ENCODE peak calls at places on chromosome 16, in six cellular contexts. X is GM23248, A is SK-N-SH, C is hepatocyte, K is GM23338, T is neural progenitor cell. N is an unnamed sample.

GRCh38 chr16:17476414-17477259 is 5.9 kb upstream of the XYLT1 start:
- DNase-seq in X (peak), A (peak), C (peak), K (peak), T (peak), N (peak)

GRCh38 chr16:88560722-88561484 is 9.3 kb upstream of the ZC3H18 start:
- DNase-seq in X (peak), A (no peak), C (peak), K (peak), T (peak), N (no peak)

GRCh38 chr16:69108069-69108904 is 2.8 kb downstream of the HAS3 start:
- DNase-seq in X (no peak), A (peak), C (no peak), K (peak), T (peak), N (no peak)

GRCh38 chr16:22643886-22644285 is 133.2 kb downstream of the NPIPB5 start:
- DNase-seq in X (no peak), A (no peak), C (no peak), K (no peak), T (no peak), N (no peak)

GRCh38 chr16:26963109-26963508 is 103.6 kb upstream of the C16orf82 start:
- DNase-seq in X (peak), A (peak), C (peak), K (peak), T (peak), N (peak)

GRCh38 chr16:66924527-66925321 is 611 bp downstream of the RRAD start:
- DNase-seq in X (peak), A (peak), C (peak), K (peak), T (peak), N (no peak)

GRCh38 chr16:4883501-4883900 is 36.2 kb downstream of the UBN1 start:
- DNase-seq in X (no peak), A (no peak), C (no peak), K (no peak), T (no peak), N (no peak)

GRCh38 chr16:22373662-22374310 is 633 bp downstream of the CDR2 start:
- DNase-seq in X (peak), A (peak), C (peak), K (peak), T (peak), N (peak)

GRCh38 chr16:20878682-20879147 is 21.4 kb downstream of the DCUN1D3 start:
- DNase-seq in X (no peak), A (no peak), C (peak), K (no peak), T (no peak), N (no peak)

GRCh38 chr16:27690604-27691003 is 140.7 kb downstream of the KATNIP start:
- DNase-seq in X (peak), A (no peak), C (peak), K (peak), T (peak), N (peak)

GRCh38 chr16:2084688-2085625 is 37.2 kb downstream of the TSC2 start:
- DNase-seq in X (no peak), A (no peak), C (no peak), K (no peak), T (no peak), N (no peak)

GRCh38 chr16:66408181-66409048 is 18.7 kb upstream of the BEAN1 start:
- DNase-seq in X (peak), A (peak), C (peak), K (peak), T (no peak), N (peak)

GRCh38 chr16:63596716-63597115 is 1525.1 kb downstream of the CDH11 start:
- DNase-seq in X (no peak), A (no peak), C (no peak), K (no peak), T (no peak), N (no peak)

GRCh38 chr16:85005278-85006069 is 5.9 kb downstream of the ZDHHC7 start:
- DNase-seq in X (peak), A (no peak), C (no peak), K (no peak), T (no peak), N (no peak)

GRCh38 chr16:85003076-85003475 is 8.3 kb downstream of the ZDHHC7 start:
- DNase-seq in X (no peak), A (no peak), C (no peak), K (peak), T (no peak), N (no peak)

GRCh38 chr16:85002643-85003042 is 8.7 kb downstream of the ZDHHC7 start:
- DNase-seq in X (no peak), A (no peak), C (no peak), K (no peak), T (peak), N (no peak)

GRCh38 chr16:85004587-85005205 is 6.6 kb downstream of the ZDHHC7 start:
- DNase-seq in X (peak), A (no peak), C (peak), K (no peak), T (no peak), N (no peak)

GRCh38 chr16:85003723-85004586 is 7.4 kb downstream of the ZDHHC7 start:
- DNase-seq in X (no peak), A (no peak), C (no peak), K (no peak), T (no peak), N (no peak)
- H3K4me3 ChIP-seq in X (no peak), A (peak), C (no peak), K (no peak), T (no peak), N (no peak)

DNA sequence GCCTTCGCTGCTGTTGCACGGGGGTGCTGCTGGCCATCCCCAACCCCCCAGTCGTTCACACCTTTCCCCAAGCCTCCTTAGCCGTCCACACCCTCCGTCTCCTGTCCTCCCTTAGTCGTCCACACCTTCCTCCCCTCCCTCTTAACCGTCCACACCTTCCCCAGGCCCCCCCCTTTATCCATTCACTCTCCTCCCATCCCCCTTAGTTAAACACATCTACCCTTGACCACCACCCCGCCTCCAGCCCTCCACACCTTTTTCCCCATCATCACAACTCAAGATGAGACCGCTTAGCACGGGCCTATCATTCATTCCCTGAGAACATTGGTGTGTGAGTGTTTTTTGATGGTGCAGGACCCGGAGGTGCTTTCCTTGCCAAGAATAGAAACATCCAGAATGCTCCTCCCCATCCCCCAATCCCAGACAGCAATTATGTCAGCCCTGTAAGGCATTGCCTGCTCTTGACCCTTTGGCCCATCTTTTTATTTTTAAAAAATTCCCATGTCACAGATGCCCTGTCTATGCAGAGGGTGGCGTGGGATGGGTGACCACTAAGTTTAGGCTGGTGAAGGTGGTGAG is 1.4 kb downstream of the TENT4B start:
- DNase-seq in X (peak), A (peak), C (peak), K (peak), T (no peak), N (no peak)
- TF ChIP-seq EZH2phosphoT487 in X (no peak), A (no peak), C (no peak), K (no peak), T (no peak), N (no peak)

GRCh38 chr16:3587547-3588110 is 10.4 kb upstream of the NLRC3 start:
- DNase-seq in X (no peak), A (no peak), C (no peak), K (no peak), T (no peak), N (peak)

GRCh38 chr16:3589991-3590701 is 12.9 kb upstream of the NLRC3 start:
- DNase-seq in X (no peak), A (no peak), C (no peak), K (no peak), T (no peak), N (no peak)

GRCh38 chr16:3589441-3589921 is 12.3 kb upstream of the NLRC3 start:
- DNase-seq in X (no peak), A (no peak), C (no peak), K (no peak), T (no peak), N (no peak)

GRCh38 chr16:3590736-3591435 is 13.7 kb upstream of the NLRC3 start:
- DNase-seq in X (no peak), A (no peak), C (no peak), K (no peak), T (no peak), N (no peak)

GRCh38 chr16:3589001-3589400 is 11.8 kb upstream of the NLRC3 start:
- DNase-seq in X (no peak), A (no peak), C (no peak), K (no peak), T (no peak), N (no peak)
- H3K4me3 ChIP-seq in X (no peak), A (no peak), C (no peak), K (no peak), T (no peak), N (no peak)

DNA sequence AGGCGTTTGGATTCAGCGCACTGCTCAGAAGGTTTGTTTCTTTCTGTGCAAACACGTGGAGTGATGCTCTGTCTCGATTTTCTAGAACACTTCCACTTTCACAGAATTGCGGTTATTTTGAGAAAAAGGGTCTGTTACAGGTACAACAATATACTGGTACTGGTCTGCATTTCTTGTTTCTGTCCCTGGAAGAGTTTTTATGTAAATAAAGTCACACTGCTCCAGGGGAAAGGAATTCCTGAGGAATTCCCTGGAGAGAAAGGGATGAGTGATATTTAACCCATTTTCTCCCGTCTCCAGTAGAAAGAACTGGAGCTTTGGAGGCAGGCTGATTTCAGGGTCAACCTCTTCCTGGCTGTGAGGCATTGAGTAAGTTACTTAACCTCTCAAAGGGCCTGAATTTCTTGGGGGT is 16.2 kb upstream of the RMI2 start:
- DNase-seq in X (peak), A (no peak), C (no peak), K (peak), T (peak), N (peak)
- TF ChIP-seq EZH2phosphoT487 in X (no peak), A (no peak), C (no peak), K (no peak), T (no peak), N (no peak)

DNA sequence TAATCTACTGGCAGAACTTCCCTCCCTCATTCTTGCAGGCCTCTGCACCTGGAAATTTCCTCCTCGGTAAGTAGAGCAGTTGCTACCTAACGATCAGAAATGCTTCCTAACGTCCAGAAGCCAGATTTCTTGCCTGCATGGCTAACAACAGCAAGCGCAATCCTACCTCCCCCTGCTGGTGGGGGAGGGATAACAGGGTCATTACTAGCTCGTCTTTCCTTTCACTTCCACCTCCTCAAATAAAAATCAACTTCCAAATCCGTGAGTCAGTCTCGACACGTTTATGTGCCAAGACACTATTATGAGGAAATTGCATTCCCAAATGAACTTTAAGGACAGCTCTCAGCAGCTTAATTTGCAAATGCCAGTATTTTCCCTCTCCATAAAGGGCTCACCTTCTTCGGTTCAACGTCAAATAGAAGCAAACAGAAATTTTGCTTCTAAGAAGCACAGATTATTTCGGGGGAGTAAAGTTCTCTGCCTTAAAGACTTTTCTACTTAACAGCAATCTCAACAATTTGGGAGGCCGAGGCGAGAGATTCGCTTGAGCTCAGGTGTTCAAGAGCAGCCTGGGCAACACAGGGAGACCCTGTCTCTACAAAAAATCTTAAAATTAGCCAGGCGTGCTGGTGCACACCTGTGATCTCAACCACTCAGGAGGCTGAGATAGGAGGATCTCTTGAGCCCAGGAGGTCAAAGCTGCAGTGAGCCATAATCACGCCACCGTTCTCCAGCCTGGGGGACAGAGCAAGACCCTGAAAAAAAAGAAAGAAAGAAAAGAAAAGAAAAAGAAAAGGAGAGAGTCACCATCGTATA is 188.6 kb upstream of the PSMD7 start:
- DNase-seq in X (peak), A (no peak), C (peak), K (peak), T (peak), N (peak)
- H3K4me3 ChIP-seq in X (peak), A (peak), C (no peak), K (no peak), T (no peak), N (peak)